ENCODE peak calls at places on chromosome 3, in ten cellular contexts. K is IMR-90; I is amygdala; M is NCI-H1694; J is AG10803; O is right cardiac atrium; F is HepG2; U is activated CD4-positive, alpha-beta T cell treated with anti-CD3 and anti-CD28 coated beads, Interleukin-2, amount 50 U/mL, for 24 hours; Z is KBM-7; X is T-helper 17 cell. V is an unnamed sample.
A peak's percentile ranks its signal among the peaks of the same experiment; 100 is the strongest.

GRCh38 chr3:4060064-4060463 is 243.1 kb upstream of the SETMAR start:
- DNase-seq in K (no peak), I (no peak), M (no peak), J (peak; percentile 4), O (no peak), F (peak; percentile 28), U (no peak), Z (no peak), X (no peak), V (no peak)

GRCh38 chr3:187291512-187292132 is at the start of gene MASP1:
- DNase-seq in K (peak; percentile 38), I (no peak), M (no peak), J (peak; percentile 70), O (peak; percentile 65), F (peak; percentile 12), U (no peak), Z (no peak), X (no peak), V (peak; percentile 44)

GRCh38 chr3:189981668-189982067 is 139.0 kb downstream of the P3H2 start:
- DNase-seq in K (peak; percentile 89), I (no peak), M (no peak), J (peak; percentile 99), O (no peak), F (no peak), U (no peak), Z (no peak), X (no peak), V (peak; percentile 31)

GRCh38 chr3:10706156-10707088 is 109.6 kb upstream of the SLC6A11 start:
- DNase-seq in K (no peak), I (no peak), M (no peak), J (no peak), O (no peak), F (no peak), U (no peak), Z (no peak), X (no peak), V (no peak)

GRCh38 chr3:173502983-173503568 is 105.5 kb downstream of the NLGN1 start:
- DNase-seq in K (peak; percentile 35), I (no peak), M (peak; percentile 75), J (peak; percentile 50), O (no peak), F (no peak), U (no peak), Z (no peak), X (no peak), V (no peak)

GRCh38 chr3:39025222-39025970 is 26.3 kb downstream of the SCN11A start:
- DNase-seq in K (no peak), I (no peak), M (no peak), J (no peak), O (no peak), F (no peak), U (no peak), Z (no peak), X (no peak), V (peak; percentile 19)

GRCh38 chr3:45943207-45943846 is at the start of gene CXCR6:
- DNase-seq in K (peak; percentile 33), I (no peak), M (no peak), J (no peak), O (no peak), F (no peak), U (peak; percentile 63), Z (no peak), X (no peak), V (no peak)

GRCh38 chr3:15634671-15635661 is 33.4 kb downstream of the BTD start:
- DNase-seq in K (peak; percentile 66), I (no peak), M (no peak), J (peak; percentile 97), O (no peak), F (no peak), U (no peak), Z (no peak), X (no peak), V (peak; percentile 36)

V was measured in testis.